ENCODE peak calls at places on chromosomes 6 and 20, in eight cellular contexts. One of them, this sample, is unnamed.

GRCh38 chr6:168373389-168373788 is 53.8 kb upstream of the DACT2 start:
- DNase-seq in stimulated activated CD4-positive, alpha-beta T cell treated with anti-CD3 and anti-CD28 coated beads, Interleukin-1b, Interleukin-23, amount 100 ng/mL, for 1 hour: no peak
- DNase-seq in T-helper 2 cell: no peak
- DNase-seq in mesothelial cell of epicardium: no peak
- DNase-seq in heart left ventricle: no peak
- DNase-seq in PC-9: no peak
- DNase-seq in HS-5: no peak
- DNase-seq in iris pigment epithelial cell: no peak
- DNase-seq in this sample: no peak

GRCh38 chr6:81613606-81614005 is 138.9 kb downstream of the TENT5A start:
- DNase-seq in iris pigment epithelial cell: peak
- DNase-seq in PC-9: no peak
- DNase-seq in stimulated activated CD4-positive, alpha-beta T cell treated with anti-CD3 and anti-CD28 coated beads, Interleukin-1b, Interleukin-23, amount 100 ng/mL, for 1 hour: no peak
- DNase-seq in heart left ventricle: no peak
- DNase-seq in mesothelial cell of epicardium: no peak
- DNase-seq in HS-5: peak
- DNase-seq in T-helper 2 cell: no peak
- DNase-seq in this sample: no peak

GRCh38 chr20:32605167-32605656 is 20.1 kb upstream of the NOL4L start:
- DNase-seq in mesothelial cell of epicardium: no peak
- DNase-seq in iris pigment epithelial cell: peak
- DNase-seq in PC-9: no peak
- DNase-seq in stimulated activated CD4-positive, alpha-beta T cell treated with anti-CD3 and anti-CD28 coated beads, Interleukin-1b, Interleukin-23, amount 100 ng/mL, for 1 hour: no peak
- DNase-seq in HS-5: no peak
- DNase-seq in heart left ventricle: no peak
- DNase-seq in T-helper 2 cell: no peak
- DNase-seq in this sample: no peak

GRCh38 chr20:57514273-57514751 is 10.6 kb downstream of the CTCFL start:
- DNase-seq in PC-9: peak
- DNase-seq in iris pigment epithelial cell: peak
- DNase-seq in mesothelial cell of epicardium: peak
- DNase-seq in T-helper 2 cell: no peak
- DNase-seq in HS-5: no peak
- DNase-seq in heart left ventricle: peak
- DNase-seq in stimulated activated CD4-positive, alpha-beta T cell treated with anti-CD3 and anti-CD28 coated beads, Interleukin-1b, Interleukin-23, amount 100 ng/mL, for 1 hour: no peak
- DNase-seq in this sample: peak

GRCh38 chr6:44698602-44699001 is 311.1 kb downstream of the CDC5L start:
- DNase-seq in PC-9: no peak
- DNase-seq in HS-5: no peak
- DNase-seq in heart left ventricle: no peak
- DNase-seq in T-helper 2 cell: no peak
- DNase-seq in mesothelial cell of epicardium: no peak
- DNase-seq in stimulated activated CD4-positive, alpha-beta T cell treated with anti-CD3 and anti-CD28 coated beads, Interleukin-1b, Interleukin-23, amount 100 ng/mL, for 1 hour: no peak
- DNase-seq in iris pigment epithelial cell: no peak
- DNase-seq in this sample: no peak

GRCh38 chr6:154166140-154166539 is 127.1 kb downstream of the OPRM1 start:
- DNase-seq in T-helper 2 cell: no peak
- DNase-seq in stimulated activated CD4-positive, alpha-beta T cell treated with anti-CD3 and anti-CD28 coated beads, Interleukin-1b, Interleukin-23, amount 100 ng/mL, for 1 hour: no peak
- DNase-seq in HS-5: no peak
- DNase-seq in heart left ventricle: no peak
- DNase-seq in iris pigment epithelial cell: no peak
- DNase-seq in PC-9: no peak
- DNase-seq in mesothelial cell of epicardium: no peak
- DNase-seq in this sample: no peak

GRCh38 chr6:152301806-152302568 is 335.2 kb downstream of the SYNE1 start:
- DNase-seq in PC-9: no peak
- DNase-seq in mesothelial cell of epicardium: peak
- DNase-seq in T-helper 2 cell: peak
- DNase-seq in heart left ventricle: peak
- DNase-seq in HS-5: peak
- DNase-seq in iris pigment epithelial cell: peak
- DNase-seq in stimulated activated CD4-positive, alpha-beta T cell treated with anti-CD3 and anti-CD28 coated beads, Interleukin-1b, Interleukin-23, amount 100 ng/mL, for 1 hour: peak
- DNase-seq in this sample: peak

GRCh38 chr6:18154507-18155272 is at the start of gene TPMT:
- DNase-seq in T-helper 2 cell: peak
- DNase-seq in PC-9: no peak
- DNase-seq in mesothelial cell of epicardium: peak
- DNase-seq in stimulated activated CD4-positive, alpha-beta T cell treated with anti-CD3 and anti-CD28 coated beads, Interleukin-1b, Interleukin-23, amount 100 ng/mL, for 1 hour: no peak
- DNase-seq in iris pigment epithelial cell: no peak
- DNase-seq in HS-5: no peak
- DNase-seq in heart left ventricle: no peak
- DNase-seq in this sample: peak

GRCh38 chr20:59835057-59835447 is 98.4 kb downstream of the SYCP2 start:
- DNase-seq in T-helper 2 cell: no peak
- DNase-seq in iris pigment epithelial cell: no peak
- DNase-seq in stimulated activated CD4-positive, alpha-beta T cell treated with anti-CD3 and anti-CD28 coated beads, Interleukin-1b, Interleukin-23, amount 100 ng/mL, for 1 hour: no peak
- DNase-seq in heart left ventricle: no peak
- DNase-seq in mesothelial cell of epicardium: no peak
- DNase-seq in HS-5: no peak
- DNase-seq in PC-9: no peak
- DNase-seq in this sample: no peak

GRCh38 chr6:12348530-12349511 is 58.7 kb downstream of the EDN1 start:
- DNase-seq in PC-9: peak
- DNase-seq in mesothelial cell of epicardium: no peak
- DNase-seq in heart left ventricle: no peak
- DNase-seq in iris pigment epithelial cell: peak
- DNase-seq in HS-5: peak
- DNase-seq in T-helper 2 cell: no peak
- DNase-seq in stimulated activated CD4-positive, alpha-beta T cell treated with anti-CD3 and anti-CD28 coated beads, Interleukin-1b, Interleukin-23, amount 100 ng/mL, for 1 hour: no peak
- DNase-seq in this sample: no peak

GRCh38 chr6:106747139-106747538 is 117.8 kb downstream of the QRSL1 start:
- DNase-seq in PC-9: peak
- DNase-seq in iris pigment epithelial cell: no peak
- DNase-seq in HS-5: no peak
- DNase-seq in T-helper 2 cell: no peak
- DNase-seq in mesothelial cell of epicardium: no peak
- DNase-seq in heart left ventricle: no peak
- DNase-seq in stimulated activated CD4-positive, alpha-beta T cell treated with anti-CD3 and anti-CD28 coated beads, Interleukin-1b, Interleukin-23, amount 100 ng/mL, for 1 hour: no peak
- DNase-seq in this sample: no peak

GRCh38 chr6:41427642-41428401 is 92.4 kb downstream of the NCR2 start:
- DNase-seq in PC-9: no peak
- DNase-seq in iris pigment epithelial cell: no peak
- DNase-seq in stimulated activated CD4-positive, alpha-beta T cell treated with anti-CD3 and anti-CD28 coated beads, Interleukin-1b, Interleukin-23, amount 100 ng/mL, for 1 hour: no peak
- DNase-seq in heart left ventricle: peak
- DNase-seq in HS-5: no peak
- DNase-seq in T-helper 2 cell: no peak
- DNase-seq in mesothelial cell of epicardium: no peak
- DNase-seq in this sample: no peak

GRCh38 chr6:33314943-33315752 is 1.3 kb upstream of the TAPBP start:
- DNase-seq in PC-9: no peak
- DNase-seq in heart left ventricle: no peak
- DNase-seq in HS-5: no peak
- DNase-seq in mesothelial cell of epicardium: no peak
- DNase-seq in iris pigment epithelial cell: peak
- DNase-seq in T-helper 2 cell: no peak
- DNase-seq in stimulated activated CD4-positive, alpha-beta T cell treated with anti-CD3 and anti-CD28 coated beads, Interleukin-1b, Interleukin-23, amount 100 ng/mL, for 1 hour: no peak
- DNase-seq in this sample: no peak

GRCh38 chr6:157597461-157598312 is 216.7 kb downstream of the ZDHHC14 start:
- DNase-seq in T-helper 2 cell: no peak
- DNase-seq in HS-5: no peak
- DNase-seq in stimulated activated CD4-positive, alpha-beta T cell treated with anti-CD3 and anti-CD28 coated beads, Interleukin-1b, Interleukin-23, amount 100 ng/mL, for 1 hour: no peak
- DNase-seq in mesothelial cell of epicardium: no peak
- DNase-seq in iris pigment epithelial cell: no peak
- DNase-seq in PC-9: peak
- DNase-seq in heart left ventricle: peak
- DNase-seq in this sample: no peak

GRCh38 chr20:6008254-6008653 is 45.6 kb downstream of the LRRN4 start:
- DNase-seq in stimulated activated CD4-positive, alpha-beta T cell treated with anti-CD3 and anti-CD28 coated beads, Interleukin-1b, Interleukin-23, amount 100 ng/mL, for 1 hour: no peak
- DNase-seq in heart left ventricle: no peak
- DNase-seq in iris pigment epithelial cell: peak
- DNase-seq in T-helper 2 cell: no peak
- DNase-seq in PC-9: peak
- DNase-seq in HS-5: peak
- DNase-seq in mesothelial cell of epicardium: no peak
- DNase-seq in this sample: no peak

GRCh38 chr6:94071835-94072234 is 652.5 kb upstream of the EPHA7 start:
- DNase-seq in stimulated activated CD4-positive, alpha-beta T cell treated with anti-CD3 and anti-CD28 coated beads, Interleukin-1b, Interleukin-23, amount 100 ng/mL, for 1 hour: no peak
- DNase-seq in T-helper 2 cell: no peak
- DNase-seq in heart left ventricle: no peak
- DNase-seq in PC-9: no peak
- DNase-seq in mesothelial cell of epicardium: no peak
- DNase-seq in iris pigment epithelial cell: peak
- DNase-seq in HS-5: no peak
- DNase-seq in this sample: no peak

GRCh38 chr6:166877349-166877748 is 79.0 kb downstream of the RNASET2 start:
- DNase-seq in iris pigment epithelial cell: no peak
- DNase-seq in HS-5: no peak
- DNase-seq in heart left ventricle: no peak
- DNase-seq in PC-9: no peak
- DNase-seq in mesothelial cell of epicardium: no peak
- DNase-seq in stimulated activated CD4-positive, alpha-beta T cell treated with anti-CD3 and anti-CD28 coated beads, Interleukin-1b, Interleukin-23, amount 100 ng/mL, for 1 hour: no peak
- DNase-seq in T-helper 2 cell: no peak
- DNase-seq in this sample: no peak

GRCh38 chr20:64116541-64117423 is 9.4 kb upstream of the NPBWR2 start:
- DNase-seq in T-helper 2 cell: no peak
- DNase-seq in iris pigment epithelial cell: no peak
- DNase-seq in mesothelial cell of epicardium: peak
- DNase-seq in HS-5: no peak
- DNase-seq in PC-9: peak
- DNase-seq in heart left ventricle: no peak
- DNase-seq in stimulated activated CD4-positive, alpha-beta T cell treated with anti-CD3 and anti-CD28 coated beads, Interleukin-1b, Interleukin-23, amount 100 ng/mL, for 1 hour: no peak
- DNase-seq in this sample: no peak

GRCh38 chr20:59250293-59250692 is 50.1 kb upstream of the EDN3 start:
- DNase-seq in PC-9: peak
- DNase-seq in iris pigment epithelial cell: no peak
- DNase-seq in heart left ventricle: no peak
- DNase-seq in HS-5: no peak
- DNase-seq in mesothelial cell of epicardium: no peak
- DNase-seq in stimulated activated CD4-positive, alpha-beta T cell treated with anti-CD3 and anti-CD28 coated beads, Interleukin-1b, Interleukin-23, amount 100 ng/mL, for 1 hour: no peak
- DNase-seq in T-helper 2 cell: no peak
- DNase-seq in this sample: no peak

GRCh38 chr6:551405-551804 is 105.5 kb downstream of the HUS1B start:
- DNase-seq in mesothelial cell of epicardium: no peak
- DNase-seq in HS-5: no peak
- DNase-seq in stimulated activated CD4-positive, alpha-beta T cell treated with anti-CD3 and anti-CD28 coated beads, Interleukin-1b, Interleukin-23, amount 100 ng/mL, for 1 hour: no peak
- DNase-seq in heart left ventricle: no peak
- DNase-seq in PC-9: no peak
- DNase-seq in iris pigment epithelial cell: peak
- DNase-seq in T-helper 2 cell: no peak
- DNase-seq in this sample: no peak

GRCh38 chr6:157521665-157522335 is 140.8 kb downstream of the ZDHHC14 start:
- DNase-seq in PC-9: no peak
- DNase-seq in HS-5: no peak
- DNase-seq in T-helper 2 cell: no peak
- DNase-seq in heart left ventricle: no peak
- DNase-seq in iris pigment epithelial cell: no peak
- DNase-seq in mesothelial cell of epicardium: no peak
- DNase-seq in stimulated activated CD4-positive, alpha-beta T cell treated with anti-CD3 and anti-CD28 coated beads, Interleukin-1b, Interleukin-23, amount 100 ng/mL, for 1 hour: no peak
- DNase-seq in this sample: no peak

GRCh38 chr6:79671605-79672266 is 40.6 kb downstream of the SH3BGRL2 start:
- DNase-seq in HS-5: no peak
- DNase-seq in iris pigment epithelial cell: peak
- DNase-seq in stimulated activated CD4-positive, alpha-beta T cell treated with anti-CD3 and anti-CD28 coated beads, Interleukin-1b, Interleukin-23, amount 100 ng/mL, for 1 hour: no peak
- DNase-seq in PC-9: peak
- DNase-seq in mesothelial cell of epicardium: no peak
- DNase-seq in T-helper 2 cell: no peak
- DNase-seq in heart left ventricle: peak
- DNase-seq in this sample: no peak

GRCh38 chr6:109869398-109870165 is 108.5 kb upstream of the GPR6 start:
- DNase-seq in PC-9: no peak
- DNase-seq in HS-5: no peak
- DNase-seq in stimulated activated CD4-positive, alpha-beta T cell treated with anti-CD3 and anti-CD28 coated beads, Interleukin-1b, Interleukin-23, amount 100 ng/mL, for 1 hour: no peak
- DNase-seq in iris pigment epithelial cell: no peak
- DNase-seq in mesothelial cell of epicardium: no peak
- DNase-seq in T-helper 2 cell: no peak
- DNase-seq in heart left ventricle: peak
- DNase-seq in this sample: peak

GRCh38 chr6:235763-236360 is 56.4 kb upstream of the DUSP22 start:
- DNase-seq in mesothelial cell of epicardium: no peak
- DNase-seq in T-helper 2 cell: no peak
- DNase-seq in heart left ventricle: peak
- DNase-seq in HS-5: no peak
- DNase-seq in stimulated activated CD4-positive, alpha-beta T cell treated with anti-CD3 and anti-CD28 coated beads, Interleukin-1b, Interleukin-23, amount 100 ng/mL, for 1 hour: peak
- DNase-seq in PC-9: no peak
- DNase-seq in iris pigment epithelial cell: peak
- DNase-seq in this sample: no peak

GRCh38 chr6:81049425-81050042 is 702.9 kb downstream of the TENT5A start:
- DNase-seq in HS-5: no peak
- DNase-seq in iris pigment epithelial cell: peak
- DNase-seq in PC-9: no peak
- DNase-seq in T-helper 2 cell: no peak
- DNase-seq in mesothelial cell of epicardium: no peak
- DNase-seq in heart left ventricle: no peak
- DNase-seq in stimulated activated CD4-positive, alpha-beta T cell treated with anti-CD3 and anti-CD28 coated beads, Interleukin-1b, Interleukin-23, amount 100 ng/mL, for 1 hour: no peak
- DNase-seq in this sample: no peak

GRCh38 chr6:47476794-47477496 is 644 bp upstream of the CD2AP start:
- DNase-seq in iris pigment epithelial cell: no peak
- DNase-seq in heart left ventricle: no peak
- DNase-seq in PC-9: no peak
- DNase-seq in stimulated activated CD4-positive, alpha-beta T cell treated with anti-CD3 and anti-CD28 coated beads, Interleukin-1b, Interleukin-23, amount 100 ng/mL, for 1 hour: no peak
- DNase-seq in HS-5: no peak
- DNase-seq in T-helper 2 cell: no peak
- DNase-seq in mesothelial cell of epicardium: no peak
- DNase-seq in this sample: no peak

GRCh38 chr6:145271086-145271485 is 464.2 kb downstream of the EPM2A start:
- DNase-seq in heart left ventricle: no peak
- DNase-seq in PC-9: no peak
- DNase-seq in mesothelial cell of epicardium: no peak
- DNase-seq in HS-5: no peak
- DNase-seq in stimulated activated CD4-positive, alpha-beta T cell treated with anti-CD3 and anti-CD28 coated beads, Interleukin-1b, Interleukin-23, amount 100 ng/mL, for 1 hour: no peak
- DNase-seq in iris pigment epithelial cell: no peak
- DNase-seq in T-helper 2 cell: no peak
- DNase-seq in this sample: no peak

GRCh38 chr6:13535306-13535705 is 39.1 kb upstream of the SIRT5 start:
- DNase-seq in heart left ventricle: no peak
- DNase-seq in T-helper 2 cell: no peak
- DNase-seq in PC-9: no peak
- DNase-seq in stimulated activated CD4-positive, alpha-beta T cell treated with anti-CD3 and anti-CD28 coated beads, Interleukin-1b, Interleukin-23, amount 100 ng/mL, for 1 hour: no peak
- DNase-seq in mesothelial cell of epicardium: no peak
- DNase-seq in iris pigment epithelial cell: no peak
- DNase-seq in HS-5: no peak
- DNase-seq in this sample: no peak

GRCh38 chr6:44302856-44303255 is 10.3 kb downstream of the AARS2 start:
- DNase-seq in HS-5: no peak
- DNase-seq in iris pigment epithelial cell: no peak
- DNase-seq in mesothelial cell of epicardium: no peak
- DNase-seq in T-helper 2 cell: no peak
- DNase-seq in PC-9: no peak
- DNase-seq in stimulated activated CD4-positive, alpha-beta T cell treated with anti-CD3 and anti-CD28 coated beads, Interleukin-1b, Interleukin-23, amount 100 ng/mL, for 1 hour: no peak
- DNase-seq in heart left ventricle: no peak
- DNase-seq in this sample: no peak

GRCh38 chr6:1267790-1268762 is 43.8 kb upstream of the FOXQ1 start:
- DNase-seq in T-helper 2 cell: no peak
- DNase-seq in heart left ventricle: no peak
- DNase-seq in HS-5: no peak
- DNase-seq in stimulated activated CD4-positive, alpha-beta T cell treated with anti-CD3 and anti-CD28 coated beads, Interleukin-1b, Interleukin-23, amount 100 ng/mL, for 1 hour: no peak
- DNase-seq in mesothelial cell of epicardium: no peak
- DNase-seq in iris pigment epithelial cell: no peak
- DNase-seq in PC-9: no peak
- DNase-seq in this sample: no peak

GRCh38 chr6:137001287-137001976 is 43.3 kb downstream of the IL20RA start:
- DNase-seq in iris pigment epithelial cell: no peak
- DNase-seq in mesothelial cell of epicardium: no peak
- DNase-seq in heart left ventricle: no peak
- DNase-seq in T-helper 2 cell: no peak
- DNase-seq in HS-5: no peak
- DNase-seq in PC-9: peak
- DNase-seq in stimulated activated CD4-positive, alpha-beta T cell treated with anti-CD3 and anti-CD28 coated beads, Interleukin-1b, Interleukin-23, amount 100 ng/mL, for 1 hour: no peak
- DNase-seq in this sample: no peak

GRCh38 chr6:52361945-52362442 is at the start of gene PAQR8:
- DNase-seq in HS-5: no peak
- DNase-seq in PC-9: no peak
- DNase-seq in heart left ventricle: peak
- DNase-seq in T-helper 2 cell: peak
- DNase-seq in iris pigment epithelial cell: peak
- DNase-seq in stimulated activated CD4-positive, alpha-beta T cell treated with anti-CD3 and anti-CD28 coated beads, Interleukin-1b, Interleukin-23, amount 100 ng/mL, for 1 hour: peak
- DNase-seq in mesothelial cell of epicardium: peak
- DNase-seq in this sample: peak

GRCh38 chr6:38184780-38185080 is 365.2 kb downstream of the ZFAND3 start:
- DNase-seq in PC-9: no peak
- DNase-seq in heart left ventricle: no peak
- DNase-seq in iris pigment epithelial cell: no peak
- DNase-seq in stimulated activated CD4-positive, alpha-beta T cell treated with anti-CD3 and anti-CD28 coated beads, Interleukin-1b, Interleukin-23, amount 100 ng/mL, for 1 hour: no peak
- DNase-seq in T-helper 2 cell: no peak
- DNase-seq in mesothelial cell of epicardium: no peak
- DNase-seq in HS-5: no peak
- DNase-seq in this sample: no peak

This sample was measured in nucleus accumbens.